ENCODE peak calls at places on chromosomes 16 and 17, in five cellular contexts. N, T, S, X and L are unnamed samples.

GRCh38 chr17:63973930-63974593 is 1.3 kb upstream of the SCN4A start:
- DNase-seq in N (no peak), T (no peak), S (no peak), X (no peak), L (no peak)

GRCh38 chr16:30984669-30985400 is at the start of gene HSD3B7:
- DNase-seq in N (peak), T (peak), S (peak), X (peak), L (peak)

GRCh38 chr16:69283851-69284250 is 27.3 kb upstream of the VPS4A start:
- DNase-seq in N (no peak), T (no peak), S (no peak), X (no peak), L (no peak)

GRCh38 chr16:12126091-12126806 is 149.7 kb downstream of the SNX29 start:
- DNase-seq in N (no peak), T (no peak), S (no peak), X (no peak), L (no peak)

GRCh38 chr17:73586921-73587680 is 57.1 kb downstream of the SDK2 start:
- DNase-seq in N (no peak), T (no peak), S (no peak), X (peak), L (no peak)

GRCh38 chr16:66342294-66342900 is 24.1 kb upstream of the CDH5 start:
- DNase-seq in N (peak), T (peak), S (peak), X (no peak), L (no peak)

GRCh38 chr16:14530046-14530445 is 100.0 kb downstream of the PARN start:
- DNase-seq in N (no peak), T (no peak), S (no peak), X (no peak), L (no peak)

GRCh38 chr17:1170739-1171138 is 9.0 kb downstream of the ABR start:
- DNase-seq in N (no peak), T (no peak), S (no peak), X (no peak), L (no peak)

GRCh38 chr17:12977008-12977751 is 40.6 kb downstream of the ELAC2 start:
- DNase-seq in N (no peak), T (no peak), S (no peak), X (no peak), L (no peak)

GRCh38 chr17:17416007-17416399 is 60.8 kb upstream of the MED9 start:
- DNase-seq in N (peak), T (peak), S (no peak), X (no peak), L (no peak)

GRCh38 chr17:58569216-58569615 is 54.8 kb upstream of the MTMR4 start:
- DNase-seq in N (no peak), T (no peak), S (no peak), X (no peak), L (no peak)

GRCh38 chr17:40958086-40958953 is 8.4 kb downstream of the KRT39 start:
- DNase-seq in N (no peak), T (no peak), S (no peak), X (no peak), L (no peak)

GRCh38 chr16:67977469-67978227 is 2.7 kb downstream of the DPEP3 start:
- DNase-seq in N (no peak), T (no peak), S (no peak), X (no peak), L (no peak)

GRCh38 chr16:67982011-67982696 is 1.9 kb upstream of the DPEP3 start:
- DNase-seq in N (no peak), T (no peak), S (no peak), X (no peak), L (no peak)

GRCh38 chr16:67976205-67976604 is 4.1 kb downstream of the DPEP3 start:
- DNase-seq in N (no peak), T (no peak), S (no peak), X (no peak), L (no peak)

GRCh38 chr16:67977005-67977404 is 3.3 kb downstream of the DPEP3 start:
- DNase-seq in N (no peak), T (no peak), S (no peak), X (no peak), L (no peak)

GRCh38 chr16:67979955-67980678 is at the start of gene DPEP3:
- DNase-seq in N (no peak), T (no peak), S (no peak), X (no peak), L (no peak)
- TF ChIP-seq CTCF in N (peak), T (peak), S (no peak), X (peak), L (peak)

GRCh38 chr17:82105882-82106696 is 8.1 kb upstream of the FASN start:
- DNase-seq in N (peak), T (peak), S (peak), X (no peak), L (peak)
- TF ChIP-seq CTCF in N (peak), T (peak), S (peak), X (no peak), L (peak)

GRCh38 chr17:27207073-27207511 is 86.8 kb upstream of the WSB1 start:
- DNase-seq in N (peak), T (peak), S (no peak), X (no peak), L (no peak)

GRCh38 chr17:27209316-27209715 is 84.6 kb upstream of the WSB1 start:
- DNase-seq in N (no peak), T (no peak), S (no peak), X (no peak), L (no peak)

GRCh38 chr17:27200476-27200875 is 93.4 kb upstream of the WSB1 start:
- DNase-seq in N (no peak), T (no peak), S (no peak), X (no peak), L (no peak)

GRCh38 chr17:27203241-27203640 is 90.7 kb upstream of the WSB1 start:
- DNase-seq in N (no peak), T (no peak), S (no peak), X (no peak), L (no peak)

DNA sequence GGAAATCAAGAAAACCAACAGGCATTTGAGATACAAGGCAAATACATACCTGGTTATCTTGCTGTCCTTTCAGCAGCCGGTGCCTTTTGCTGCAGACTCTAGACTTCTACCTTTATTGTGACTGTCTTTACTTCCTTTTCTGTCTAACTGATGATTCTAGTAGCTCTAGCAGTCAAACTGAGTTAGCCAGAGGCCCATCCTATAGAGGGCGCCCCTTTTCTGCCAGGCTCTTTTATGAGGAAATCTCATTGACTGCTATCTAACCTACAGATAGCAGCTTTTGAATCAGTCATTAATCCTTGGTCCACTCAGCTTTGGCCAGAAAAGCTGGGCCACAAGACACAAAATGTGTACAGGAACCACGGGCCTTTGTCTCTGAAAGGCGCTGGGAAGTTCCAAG is 87.5 kb upstream of the WSB1 start:
- DNase-seq in N (peak), T (peak), S (no peak), X (no peak), L (no peak)
- TF ChIP-seq CTCF in N (peak), T (peak), S (peak), X (no peak), L (no peak)

GRCh38 chr17:38510424-38511125 is 82.3 kb downstream of the ARHGAP23 start:
- DNase-seq in N (peak), T (no peak), S (no peak), X (no peak), L (peak)
- TF ChIP-seq CTCF in N (no peak), T (no peak), S (no peak), X (peak), L (no peak)

DNA sequence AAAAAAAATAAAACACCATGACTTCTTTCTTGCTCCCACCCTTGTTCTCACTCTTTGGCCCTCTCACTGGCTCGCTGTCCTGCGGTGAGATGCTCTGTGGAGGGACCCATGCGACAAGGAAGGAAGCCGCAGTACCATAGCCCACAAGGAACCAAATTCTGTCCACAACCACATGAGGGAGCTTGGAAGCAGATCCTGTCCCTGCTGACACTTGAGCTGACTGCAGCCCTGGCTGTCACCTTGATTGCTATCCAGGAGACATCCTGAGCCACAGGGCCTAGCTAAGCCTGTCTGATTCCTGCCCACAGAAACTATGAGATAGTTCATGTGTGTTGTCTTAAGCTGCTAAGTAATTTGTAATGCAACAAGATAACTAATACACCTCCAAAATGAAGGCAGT is 4.8 kb upstream of the MT2A start:
- DNase-seq in N (peak), T (peak), S (no peak), X (peak), L (no peak)
- TF ChIP-seq CTCF in N (peak), T (peak), S (peak), X (peak), L (no peak)

GRCh38 chr17:80284631-80285030 is 24.0 kb downstream of the RNF213 start:
- DNase-seq in N (no peak), T (no peak), S (no peak), X (no peak), L (no peak)
- TF ChIP-seq CTCF in N (no peak), T (no peak), S (no peak), X (no peak), L (no peak)

GRCh38 chr16:22813946-22814325 is at the start of gene HS3ST2:
- DNase-seq in N (peak), T (peak), S (no peak), X (peak), L (peak)
- TF ChIP-seq CTCF in N (no peak), T (no peak), S (no peak), X (peak), L (no peak)